ENCODE peak calls at places on chromosomes 2 and 18, in seven cellular contexts. U is CD4-positive, alpha-beta T cell; G is NCI-H774; N is aorta; C is substantia nigra; T is hepatocyte; H is GM18507. P is an unnamed sample.

GRCh38 chr2:10569460-10569859 is 120.3 kb downstream of the NOL10 start:
- DNase-seq in T (no peak), G (no peak), H (no peak), U (no peak), C (no peak), N (no peak), P (no peak)

GRCh38 chr2:174901075-174901474 is 104.1 kb downstream of the CHN1 start:
- DNase-seq in G (no peak), N (no peak), C (no peak), U (no peak), H (no peak), T (peak; percentile 11), P (no peak)

GRCh38 chr2:16061406-16062217 is 121.3 kb downstream of the MYCN start:
- DNase-seq in T (no peak), U (no peak), C (no peak), N (no peak), G (no peak), H (no peak), P (no peak)

GRCh38 chr2:217090024-217090473 is 230.2 kb upstream of the TNP1 start:
- DNase-seq in U (no peak), G (no peak), C (no peak), H (peak; percentile 23), N (no peak), T (no peak), P (no peak)

GRCh38 chr18:80154293-80154692 is 45.2 kb downstream of the ADNP2 start:
- DNase-seq in U (no peak), C (no peak), G (no peak), T (no peak), N (no peak), H (no peak), P (no peak)

GRCh38 chr2:37858197-37858711 is 66.8 kb upstream of the RMDN2 start:
- DNase-seq in U (no peak), N (peak; percentile 64), T (no peak), H (no peak), G (no peak), C (no peak), P (no peak)

GRCh38 chr2:3180082-3180908 is 197.3 kb downstream of the EIPR1 start:
- DNase-seq in N (peak; percentile 62), T (peak; percentile 47), H (no peak), G (no peak), U (no peak), C (no peak), P (no peak)

GRCh38 chr2:240347949-240348500 is 87.4 kb upstream of the GPC1 start:
- DNase-seq in H (no peak), T (no peak), U (no peak), C (no peak), G (no peak), N (no peak), P (no peak)

GRCh38 chr2:181573140-181573736 is 83.7 kb downstream of the CERKL start:
- DNase-seq in H (no peak), T (peak; percentile 47), U (no peak), C (no peak), G (no peak), N (no peak), P (no peak)

GRCh38 chr2:172085460-172086159 is at the start of gene DLX1:
- DNase-seq in C (no peak), H (no peak), G (no peak), U (no peak), N (no peak), T (no peak), P (no peak)

GRCh38 chr18:36284671-36285295 is 12.7 kb upstream of the FHOD3 start:
- DNase-seq in G (peak; percentile 63), C (no peak), T (peak; percentile 64), N (no peak), H (no peak), U (no peak), P (peak; percentile 44)

GRCh38 chr2:43448822-43449110 is 147.1 kb downstream of the THADA start:
- DNase-seq in C (no peak), G (no peak), H (no peak), U (no peak), N (no peak), T (no peak), P (no peak)

GRCh38 chr2:111932841-111933291 is 34.5 kb downstream of the MERTK start:
- DNase-seq in H (no peak), C (no peak), T (no peak), N (no peak), U (no peak), G (no peak), P (no peak)

GRCh38 chr2:218035463-218036100 is 32.8 kb upstream of the TNS1 start:
- DNase-seq in N (no peak), U (peak; percentile 27), H (no peak), C (no peak), G (no peak), T (no peak), P (no peak)

GRCh38 chr18:59127047-59127446 is 12.6 kb upstream of the SEC11C start:
- DNase-seq in T (no peak), C (no peak), G (no peak), N (no peak), U (no peak), H (no peak), P (no peak)